ENCODE peak calls at places on chromosomes 12 and 14, in four cellular contexts. Z, L, C and F are unnamed samples.

GRCh38 chr12:122363782-122364181 is 58.7 kb downstream of the CLIP1 start:
- DNase-seq in Z (no peak), L (no peak), C (no peak), F (no peak)

GRCh38 chr14:26180221-26180620 is 417.6 kb downstream of the NOVA1 start:
- DNase-seq in Z (no peak), L (no peak), C (no peak), F (no peak)

GRCh38 chr14:54564799-54565235 is 2.1 kb upstream of the SAMD4A start:
- DNase-seq in Z (peak), L (no peak), C (no peak), F (no peak)

GRCh38 chr12:41552507-41553047 is 364.5 kb downstream of the PDZRN4 start:
- DNase-seq in Z (no peak), L (no peak), C (no peak), F (no peak)

GRCh38 chr12:121581681-121582439 is 1.0 kb upstream of the KDM2B start:
- DNase-seq in Z (no peak), L (no peak), C (no peak), F (no peak)

GRCh38 chr14:78455896-78456435 is 285.8 kb downstream of the NRXN3 start:
- DNase-seq in Z (no peak), L (no peak), C (no peak), F (no peak)

GRCh38 chr12:50017047-50017446 is 8.2 kb downstream of the RACGAP1 start:
- DNase-seq in Z (no peak), L (no peak), C (no peak), F (no peak)

GRCh38 chr14:86462193-86462592 is 932.2 kb downstream of the FLRT2 start:
- DNase-seq in Z (peak), L (no peak), C (no peak), F (no peak)

GRCh38 chr12:76144253-76144564 is 59.7 kb upstream of the NAP1L1 start:
- DNase-seq in Z (peak), L (no peak), C (no peak), F (no peak)

GRCh38 chr14:92412912-92413311 is 89.9 kb downstream of the SLC24A4 start:
- DNase-seq in Z (no peak), L (no peak), C (no peak), F (no peak)
- TF ChIP-seq EGR1 in Z (no peak), L (no peak), C (no peak), F (no peak)

GRCh38 chr12:9669019-9669326 is 540 bp upstream of the CLEC2D start:
- DNase-seq in Z (no peak), L (no peak), C (no peak), F (no peak)

GRCh38 chr12:9674226-9674590 is 4.7 kb downstream of the CLEC2D start:
- DNase-seq in Z (peak), L (no peak), C (no peak), F (no peak)

GRCh38 chr12:9669534-9669933 is at the start of gene CLEC2D:
- DNase-seq in Z (no peak), L (no peak), C (peak), F (no peak)

GRCh38 chr12:9668141-9669018 is 1.1 kb upstream of the CLEC2D start:
- DNase-seq in Z (no peak), L (no peak), C (no peak), F (no peak)

DNA sequence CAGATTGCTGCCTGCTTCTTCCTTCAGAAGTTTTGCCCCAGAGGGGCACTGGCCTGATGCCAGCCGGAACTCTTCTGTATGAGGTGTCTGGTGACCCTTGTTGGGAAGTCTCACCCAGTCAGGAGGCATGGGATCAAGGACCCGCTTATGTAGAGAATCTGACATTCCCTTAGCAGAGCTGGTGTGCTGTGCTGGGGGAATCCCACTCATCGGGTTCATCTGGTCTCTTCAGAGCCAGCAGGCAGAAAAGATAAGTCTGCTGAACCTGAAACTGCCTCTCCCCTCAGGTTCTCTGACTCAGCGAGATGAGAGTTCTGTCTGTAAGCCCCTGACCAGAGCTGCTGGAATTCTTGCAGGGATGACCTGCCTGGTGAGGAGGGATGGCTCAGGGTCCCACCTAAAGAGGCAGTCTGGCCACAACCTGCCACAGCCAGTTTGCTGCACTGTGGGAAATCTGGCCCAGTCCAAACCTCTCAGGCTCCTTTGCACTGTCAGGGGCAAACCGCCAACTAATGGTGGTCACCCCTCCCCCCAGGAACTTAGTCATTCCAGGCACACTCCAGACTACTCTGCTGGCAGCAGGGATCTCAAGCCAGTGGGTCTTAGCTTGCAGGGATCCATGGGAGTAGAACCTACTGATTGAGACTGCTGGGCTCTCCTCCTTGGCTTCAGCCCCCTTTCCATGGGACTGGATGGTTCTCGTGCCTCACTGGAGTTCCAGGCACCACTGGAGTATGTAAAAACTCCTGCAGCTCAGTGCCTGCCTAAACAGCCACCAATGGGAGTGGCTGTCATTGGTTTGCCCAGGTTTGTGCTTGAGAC is 4.1 kb downstream of the CLEC2D start:
- DNase-seq in Z (peak), L (no peak), C (no peak), F (peak)
- TF ChIP-seq ATF3 in Z (no peak), L (no peak), C (no peak), F (no peak)

GRCh38 chr12:131012279-131013069 is 58.8 kb downstream of the ADGRD1 start:
- DNase-seq in Z (no peak), L (no peak), C (no peak), F (no peak)

GRCh38 chr12:131009595-131010270 is 56.0 kb downstream of the ADGRD1 start:
- DNase-seq in Z (no peak), L (no peak), C (no peak), F (no peak)

GRCh38 chr12:131013118-131013517 is 59.4 kb downstream of the ADGRD1 start:
- DNase-seq in Z (no peak), L (no peak), C (no peak), F (no peak)

GRCh38 chr12:131010376-131011131 is 56.8 kb downstream of the ADGRD1 start:
- DNase-seq in Z (no peak), L (no peak), C (no peak), F (no peak)

GRCh38 chr12:131011165-131012079 is 57.7 kb downstream of the ADGRD1 start:
- DNase-seq in Z (no peak), L (no peak), C (no peak), F (no peak)
- TF ChIP-seq EGR1 in Z (no peak), L (no peak), C (no peak), F (no peak)

DNA sequence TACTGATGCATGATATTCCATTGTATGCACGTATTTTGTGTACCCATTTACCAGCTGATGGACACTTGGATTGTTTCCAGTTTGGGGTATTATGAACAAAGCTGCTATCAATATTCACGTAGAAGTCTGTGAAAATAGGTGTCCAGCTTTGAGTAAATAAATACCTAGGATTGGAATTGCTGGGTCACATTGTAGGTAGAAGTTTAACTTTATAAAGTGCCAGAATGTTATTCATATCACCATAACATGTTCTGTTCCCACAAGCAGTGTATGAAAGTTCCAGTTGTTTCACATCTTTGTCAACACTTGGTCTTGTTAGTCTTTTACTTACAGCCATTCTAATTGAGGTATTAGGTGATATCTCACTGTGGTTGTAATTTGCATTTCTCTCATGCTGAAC is 108.0 kb upstream of the METAP2 start:
- DNase-seq in Z (no peak), L (no peak), C (no peak), F (no peak)
- TF ChIP-seq ATF3 in Z (no peak), L (no peak), C (no peak), F (no peak)

DNA sequence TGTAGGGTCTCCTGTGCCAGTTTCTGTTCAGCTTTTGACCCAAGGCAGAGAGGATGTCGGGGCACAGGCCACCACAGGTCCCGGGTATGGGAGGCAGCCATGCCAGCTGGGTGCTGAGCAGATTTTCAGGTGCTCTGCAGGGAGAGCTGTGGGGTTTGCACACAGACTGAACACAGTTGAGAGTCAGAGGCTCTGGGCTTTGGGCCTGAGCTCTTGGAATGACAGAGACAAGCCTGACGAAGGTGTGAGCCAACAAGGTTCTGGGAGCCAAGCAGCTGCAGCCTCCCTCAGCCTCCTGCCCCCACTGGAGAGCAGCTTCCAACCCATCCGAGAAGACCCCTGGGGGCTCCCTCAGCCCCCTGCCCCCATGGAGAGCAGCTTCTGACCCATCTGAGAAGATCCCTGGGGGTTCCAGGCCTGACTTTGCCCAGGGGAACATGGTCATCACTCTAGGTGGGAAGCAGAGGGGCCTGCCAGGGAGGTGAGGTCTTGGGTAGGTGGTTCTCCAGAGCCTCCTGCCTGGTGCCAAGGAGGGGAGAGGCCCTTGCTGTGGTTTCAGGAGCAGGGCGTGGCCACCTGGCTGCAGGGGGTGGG is 13.8 kb downstream of the FBRSL1 start:
- DNase-seq in Z (no peak), L (no peak), C (no peak), F (no peak)
- TF ChIP-seq EGR1 in Z (no peak), L (no peak), C (no peak), F (no peak)

DNA sequence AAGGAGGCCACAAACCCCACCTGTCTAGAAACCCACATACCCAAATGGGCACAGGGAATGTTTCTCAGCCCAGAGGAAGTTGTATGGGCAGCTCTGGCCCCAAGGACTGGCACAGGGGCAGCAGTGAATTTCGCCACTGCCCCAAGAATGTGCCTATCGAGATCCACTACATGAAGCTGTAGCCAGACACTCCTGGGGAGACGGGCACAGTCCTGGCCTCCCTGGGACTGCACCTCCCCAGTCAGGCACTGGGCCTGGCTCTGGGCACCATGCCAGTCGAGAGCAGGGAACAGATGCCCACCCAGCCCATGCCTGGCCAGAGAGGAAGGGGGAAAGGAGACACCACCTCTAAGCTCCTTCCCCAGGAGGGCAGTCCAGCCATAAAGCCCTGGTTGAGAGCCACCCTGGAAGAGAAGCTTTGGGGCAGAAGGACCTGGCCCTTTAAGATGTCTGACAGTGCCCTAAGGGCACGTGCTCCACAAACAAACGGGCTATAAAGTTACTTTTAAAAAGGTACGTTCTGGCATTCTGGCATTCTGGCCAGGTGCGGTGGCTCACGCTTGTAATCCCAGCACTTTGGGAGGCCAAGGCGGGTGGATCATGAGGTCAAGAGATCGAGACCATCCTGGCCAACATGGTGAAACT is 8.4 kb downstream of the ADCY6 start:
- DNase-seq in Z (no peak), L (no peak), C (no peak), F (no peak)
- TF ChIP-seq ATF3 in Z (no peak), L (no peak), C (no peak), F (no peak)